ENCODE peak calls at places on chromosomes 12 and 14, in six cellular contexts. One of them, this sample, is unnamed.

GRCh38 chr12:27477049-27477448 is 30.5 kb downstream of the SMCO2 start:
- DNase-seq in IMR-90: no peak
- DNase-seq in OCI-LY7: no peak
- DNase-seq in GM23338: no peak
- DNase-seq in neural progenitor cell: no peak
- DNase-seq in GM23248: no peak
- DNase-seq in this sample: no peak

GRCh38 chr12:56998981-56999380 is 7.4 kb downstream of the ZBTB39 start:
- DNase-seq in IMR-90: no peak
- DNase-seq in OCI-LY7: no peak
- DNase-seq in GM23338: no peak
- DNase-seq in neural progenitor cell: no peak
- DNase-seq in GM23248: no peak
- DNase-seq in this sample: no peak

GRCh38 chr12:128583453-128583852 is 240.3 kb downstream of the SLC15A4 start:
- DNase-seq in IMR-90: no peak
- DNase-seq in OCI-LY7: no peak
- DNase-seq in GM23338: peak
- DNase-seq in neural progenitor cell: peak
- DNase-seq in GM23248: no peak
- DNase-seq in this sample: no peak

GRCh38 chr12:107731376-107731775 is 29.6 kb downstream of the PRDM4 start:
- DNase-seq in IMR-90: no peak
- DNase-seq in OCI-LY7: peak
- DNase-seq in GM23338: peak
- DNase-seq in neural progenitor cell: no peak
- DNase-seq in GM23248: no peak
- DNase-seq in this sample: no peak

GRCh38 chr14:50139192-50139591 is 22.8 kb upstream of the VCPKMT start:
- DNase-seq in IMR-90: no peak
- DNase-seq in OCI-LY7: no peak
- DNase-seq in GM23338: peak
- DNase-seq in neural progenitor cell: no peak
- DNase-seq in GM23248: peak
- DNase-seq in this sample: peak

GRCh38 chr14:92890830-92891598 is 31.9 kb upstream of the CHGA start:
- DNase-seq in IMR-90: no peak
- DNase-seq in OCI-LY7: no peak
- DNase-seq in GM23338: no peak
- DNase-seq in neural progenitor cell: no peak
- DNase-seq in GM23248: no peak
- DNase-seq in this sample: no peak

GRCh38 chr14:35492569-35493014 is 41.4 kb upstream of the INSM2 start:
- DNase-seq in IMR-90: no peak
- DNase-seq in OCI-LY7: no peak
- DNase-seq in GM23338: no peak
- DNase-seq in neural progenitor cell: no peak
- DNase-seq in GM23248: no peak
- DNase-seq in this sample: no peak

GRCh38 chr14:35708072-35708471 is 101.0 kb downstream of the RALGAPA1 start:
- DNase-seq in IMR-90: peak
- DNase-seq in OCI-LY7: no peak
- DNase-seq in GM23338: no peak
- DNase-seq in neural progenitor cell: no peak
- DNase-seq in GM23248: no peak
- DNase-seq in this sample: no peak

GRCh38 chr14:67569011-67569650 is 30.9 kb downstream of the PIGH start:
- DNase-seq in IMR-90: no peak
- DNase-seq in OCI-LY7: peak
- DNase-seq in GM23338: peak
- DNase-seq in neural progenitor cell: peak
- DNase-seq in GM23248: no peak
- DNase-seq in this sample: no peak

GRCh38 chr12:110590806-110591326 is 7.7 kb upstream of the PPTC7 start:
- DNase-seq in IMR-90: peak
- DNase-seq in OCI-LY7: peak
- DNase-seq in GM23338: no peak
- DNase-seq in neural progenitor cell: no peak
- DNase-seq in GM23248: peak
- DNase-seq in this sample: peak

GRCh38 chr12:21607701-21608100 is 3.1 kb upstream of the GYS2 start:
- DNase-seq in IMR-90: peak
- DNase-seq in OCI-LY7: peak
- DNase-seq in GM23338: peak
- DNase-seq in neural progenitor cell: peak
- DNase-seq in GM23248: peak
- DNase-seq in this sample: peak

GRCh38 chr14:67820428-67820881 is 876 bp downstream of the RAD51B start:
- DNase-seq in IMR-90: peak
- DNase-seq in OCI-LY7: peak
- DNase-seq in GM23338: peak
- DNase-seq in neural progenitor cell: peak
- DNase-seq in GM23248: peak
- DNase-seq in this sample: peak

GRCh38 chr14:88630565-88630964 is 67.7 kb downstream of the ZC3H14 start:
- DNase-seq in IMR-90: peak
- DNase-seq in OCI-LY7: no peak
- DNase-seq in GM23338: no peak
- DNase-seq in neural progenitor cell: no peak
- DNase-seq in GM23248: peak
- DNase-seq in this sample: peak

GRCh38 chr12:96233168-96233567 is 39.0 kb downstream of the ELK3 start:
- DNase-seq in IMR-90: no peak
- DNase-seq in OCI-LY7: no peak
- DNase-seq in GM23338: no peak
- DNase-seq in neural progenitor cell: no peak
- DNase-seq in GM23248: no peak
- DNase-seq in this sample: no peak

GRCh38 chr14:103313704-103314103 is 20.3 kb upstream of the EIF5 start:
- DNase-seq in IMR-90: no peak
- DNase-seq in OCI-LY7: no peak
- DNase-seq in GM23338: no peak
- DNase-seq in neural progenitor cell: no peak
- DNase-seq in GM23248: peak
- DNase-seq in this sample: no peak
- H2AFZ ChIP-seq in IMR-90: no peak
- H2AFZ ChIP-seq in OCI-LY7: no peak
- H2AFZ ChIP-seq in GM23338: peak
- H2AFZ ChIP-seq in neural progenitor cell: no peak
- H2AFZ ChIP-seq in GM23248: no peak
- H2AFZ ChIP-seq in this sample: no peak

GRCh38 chr12:112252184-112252583 is 126.8 kb downstream of the TRAFD1 start:
- DNase-seq in IMR-90: peak
- DNase-seq in OCI-LY7: no peak
- DNase-seq in GM23338: no peak
- DNase-seq in neural progenitor cell: no peak
- DNase-seq in GM23248: peak
- DNase-seq in this sample: peak
- H3K4me3 ChIP-seq in IMR-90: no peak
- H3K4me3 ChIP-seq in OCI-LY7: no peak
- H3K4me3 ChIP-seq in GM23338: no peak
- H3K4me3 ChIP-seq in neural progenitor cell: no peak
- H3K4me3 ChIP-seq in GM23248: no peak
- H3K4me3 ChIP-seq in this sample: no peak

GRCh38 chr12:45991289-45992249 is 1.2 kb upstream of the SCAF11 start:
- DNase-seq in IMR-90: peak
- DNase-seq in OCI-LY7: peak
- DNase-seq in GM23338: peak
- DNase-seq in neural progenitor cell: peak
- DNase-seq in GM23248: peak
- DNase-seq in this sample: peak
- H2AFZ ChIP-seq in IMR-90: peak
- H2AFZ ChIP-seq in OCI-LY7: peak
- H2AFZ ChIP-seq in GM23338: peak
- H2AFZ ChIP-seq in neural progenitor cell: peak
- H2AFZ ChIP-seq in GM23248: peak
- H2AFZ ChIP-seq in this sample: peak

GRCh38 chr14:101780390-101780789 is 18.9 kb downstream of the PPP2R5C start:
- DNase-seq in IMR-90: no peak
- DNase-seq in OCI-LY7: no peak
- DNase-seq in GM23338: peak
- DNase-seq in neural progenitor cell: no peak
- DNase-seq in GM23248: no peak
- DNase-seq in this sample: no peak
- H3K4me3 ChIP-seq in IMR-90: no peak
- H3K4me3 ChIP-seq in OCI-LY7: no peak
- H3K4me3 ChIP-seq in GM23338: peak
- H3K4me3 ChIP-seq in neural progenitor cell: peak
- H3K4me3 ChIP-seq in GM23248: no peak
- H3K4me3 ChIP-seq in this sample: no peak

DNA sequence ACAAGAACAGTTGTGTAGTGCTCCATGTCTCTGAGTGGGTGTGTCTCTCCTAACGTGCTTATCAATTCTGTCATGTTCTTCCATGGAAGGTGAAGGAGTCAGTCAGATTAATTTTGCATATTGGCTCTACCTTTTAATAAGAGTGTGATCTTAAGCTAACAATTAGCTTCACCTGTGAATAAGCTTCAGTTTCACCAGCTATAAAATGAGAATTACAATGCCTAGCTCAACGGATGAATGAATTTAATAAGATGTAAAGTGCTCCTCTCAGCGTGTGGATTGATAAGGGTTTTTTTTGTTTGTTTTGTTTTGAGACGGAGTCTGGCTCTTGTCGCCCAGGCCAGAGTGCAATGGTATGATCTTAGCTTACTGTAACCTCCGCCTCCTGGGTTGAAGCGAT is 32.7 kb downstream of the CCDC175 start:
- DNase-seq in IMR-90: no peak
- DNase-seq in OCI-LY7: no peak
- DNase-seq in GM23338: no peak
- DNase-seq in neural progenitor cell: no peak
- DNase-seq in GM23248: no peak
- DNase-seq in this sample: no peak
- H2AFZ ChIP-seq in IMR-90: no peak
- H2AFZ ChIP-seq in OCI-LY7: no peak
- H2AFZ ChIP-seq in GM23338: no peak
- H2AFZ ChIP-seq in neural progenitor cell: no peak
- H2AFZ ChIP-seq in GM23248: no peak
- H2AFZ ChIP-seq in this sample: no peak

This sample was measured in fibroblast of lung.